ENCODE peak calls at places on chromosomes 11 and 22, in five cellular contexts. J is T47D; E is GM10248; B is A673; Q is activated CD4-positive, alpha-beta T cell treated with anti-CD3 and anti-CD28 coated beads for 48 hours. H is an unnamed sample.

GRCh38 chr22:27317961-27318360 is 483.6 kb downstream of the MN1 start:
- DNase-seq in J (no peak), E (no peak), B (peak), Q (no peak), H (no peak)

GRCh38 chr11:68843052-68843561 is 1.4 kb upstream of the CPT1A start:
- DNase-seq in J (no peak), E (peak), B (peak), Q (peak), H (peak)

GRCh38 chr11:22938691-22939090 is 78.4 kb upstream of the CCDC179 start:
- DNase-seq in J (no peak), E (no peak), B (no peak), Q (no peak), H (no peak)

GRCh38 chr11:68296344-68297051 is 15.9 kb upstream of the LRP5 start:
- DNase-seq in J (no peak), E (no peak), B (no peak), Q (no peak), H (no peak)

GRCh38 chr11:61270354-61271070 is 24.6 kb downstream of the VWCE start:
- DNase-seq in J (no peak), E (peak), B (no peak), Q (no peak), H (no peak)

GRCh38 chr22:40642316-40642715 is 5.8 kb upstream of the MRTFA start:
- DNase-seq in J (no peak), E (no peak), B (no peak), Q (no peak), H (no peak)

GRCh38 chr11:114289779-114290178 is 6.4 kb upstream of the NNMT start:
- DNase-seq in J (no peak), E (no peak), B (no peak), Q (no peak), H (no peak)

GRCh38 chr11:66543263-66544107 is 2.4 kb downstream of the ZDHHC24 start:
- DNase-seq in J (no peak), E (peak), B (peak), Q (peak), H (peak)

GRCh38 chr11:122439911-122440782 is 215.4 kb upstream of the UBASH3B start:
- DNase-seq in J (no peak), E (no peak), B (peak), Q (no peak), H (no peak)